ENCODE peak calls at places on chromosomes 6 and 20, in five cellular contexts. F is GM03348, L is frontal cortex, R is ovary, Z is retina. B is an unnamed sample.
A peak's percentile ranks its signal among the peaks of the same experiment; 100 is the strongest.

GRCh38 chr6:154797857-154798256 is 64.6 kb downstream of the SCAF8 start:
- DNase-seq in R (no peak), L (no peak), Z (no peak), F (no peak), B (no peak)

GRCh38 chr6:169654590-169655391 is 47.0 kb downstream of the WDR27 start:
- DNase-seq in L (no peak), Z (peak; percentile 90), F (no peak), R (no peak), B (no peak)

GRCh38 chr20:50724851-50725721 is 6.3 kb upstream of the PARD6B start:
- DNase-seq in F (peak; percentile 93), R (peak; percentile 83), Z (no peak), L (peak; percentile 24), B (no peak)

GRCh38 chr6:118523216-118523615 is 24.9 kb upstream of the PLN start:
- DNase-seq in F (no peak), Z (no peak), R (no peak), L (no peak), B (no peak)

GRCh38 chr6:73514746-73515110 is 6.1 kb downstream of the EEF1A1 start:
- DNase-seq in Z (no peak), R (no peak), F (no peak), L (no peak), B (no peak)

GRCh38 chr6:24743265-24743943 is 24.4 kb upstream of the C6orf62 start:
- DNase-seq in R (no peak), Z (no peak), F (peak; percentile 77), L (no peak), B (no peak)

GRCh38 chr6:33707771-33708170 is 3.7 kb downstream of the UQCC2 start:
- DNase-seq in Z (no peak), L (no peak), F (no peak), R (no peak), B (no peak)

GRCh38 chr6:88780714-88781389 is 182.6 kb downstream of the RNGTT start:
- DNase-seq in L (peak; percentile 1), Z (peak; percentile 72), F (peak; percentile 62), R (peak; percentile 17), B (peak; percentile 59)

GRCh38 chr20:19688031-19688806 is 69.8 kb upstream of the RIN2 start:
- DNase-seq in L (peak; percentile 54), Z (peak; percentile 46), F (peak; percentile 93), R (peak; percentile 58), B (no peak)

GRCh38 chr6:150186129-150186898 is 43.5 kb downstream of the PPP1R14C start:
- DNase-seq in Z (no peak), R (no peak), F (no peak), L (no peak), B (no peak)

GRCh38 chr20:14710941-14711340 is 373.5 kb upstream of the FLRT3 start:
- DNase-seq in F (no peak), L (no peak), Z (no peak), R (no peak), B (no peak)

GRCh38 chr6:32439708-32440214 is at the start of gene HLA-DRA:
- DNase-seq in Z (peak; percentile 72), L (peak; percentile 65), F (peak; percentile 80), R (no peak), B (peak; percentile 20)

GRCh38 chr6:167782698-167783517 is 43.8 kb upstream of the AFDN start:
- DNase-seq in Z (no peak), L (no peak), F (no peak), R (no peak), B (no peak)

GRCh38 chr20:44057698-44058675 is 129.0 kb downstream of the JPH2 start:
- DNase-seq in Z (no peak), L (no peak), R (no peak), F (no peak), B (no peak)

GRCh38 chr6:111096246-111096645 is 8.9 kb downstream of the SLC16A10 start:
- DNase-seq in R (no peak), Z (no peak), L (no peak), F (no peak), B (no peak)

GRCh38 chr20:34709836-34710567 is 5.9 kb downstream of the TP53INP2 start:
- DNase-seq in Z (peak; percentile 95), F (peak; percentile 68), R (no peak), L (peak; percentile 72), B (peak; percentile 43)

GRCh38 chr20:1958426-1958825 is 35.4 kb downstream of the PDYN start:
- DNase-seq in L (no peak), Z (no peak), F (no peak), R (no peak), B (no peak)

GRCh38 chr6:90369024-90369519 is 72.4 kb upstream of the BACH2 start:
- DNase-seq in R (peak; percentile 61), Z (no peak), F (peak; percentile 89), L (peak; percentile 29), B (no peak)

GRCh38 chr6:44002591-44003344 is 124.5 kb downstream of the MRPL14 start:
- DNase-seq in R (peak; percentile 51), F (peak; percentile 66), Z (peak; percentile 88), L (peak; percentile 70), B (peak; percentile 57)

GRCh38 chr6:56401477-56402070 is 154.2 kb upstream of the COL21A1 start:
- DNase-seq in L (no peak), F (no peak), R (no peak), Z (no peak), B (no peak)

GRCh38 chr20:3753501-3754257 is 13.9 kb downstream of the ADISSP start:
- DNase-seq in R (no peak), Z (no peak), F (no peak), L (no peak), B (no peak)

GRCh38 chr6:72624557-72625160 is 2.8 kb downstream of the KCNQ5 start:
- DNase-seq in R (no peak), L (no peak), Z (no peak), F (peak; percentile 39), B (peak; percentile 66)

GRCh38 chr20:17971571-17972013 is 2.8 kb downstream of the MGME1 start:
- DNase-seq in F (peak; percentile 67), Z (peak; percentile 34), R (no peak), L (no peak), B (no peak)

GRCh38 chr20:57455386-57455785 is 64.2 kb downstream of the RBM38 start:
- DNase-seq in L (no peak), Z (no peak), R (no peak), F (no peak), B (no peak)

GRCh38 chr6:75147512-75147911 is 58.3 kb downstream of the COL12A1 start:
- DNase-seq in Z (no peak), L (no peak), F (no peak), R (no peak), B (no peak)

GRCh38 chr6:111880181-111880944 is 7.1 kb upstream of the FYN start:
- DNase-seq in Z (no peak), L (no peak), F (peak; percentile 28), R (no peak), B (no peak)

GRCh38 chr6:41583576-41583975 is 37.4 kb downstream of the FOXP4 start:
- DNase-seq in F (no peak), R (no peak), L (no peak), Z (no peak), B (no peak)

GRCh38 chr6:72911463-72912153 is 289.7 kb downstream of the KCNQ5 start:
- DNase-seq in L (no peak), Z (no peak), F (no peak), R (no peak), B (no peak)

GRCh38 chr20:50278377-50278683 is 87.7 kb downstream of the CEBPB start:
- DNase-seq in Z (no peak), R (no peak), L (no peak), F (no peak), B (no peak)

GRCh38 chr6:35496036-35496850 is 636 bp downstream of the TEAD3 start:
- DNase-seq in L (peak; percentile 65), F (peak; percentile 87), R (peak; percentile 86), Z (peak; percentile 68), B (no peak)

GRCh38 chr6:143678980-143679379 is 1.2 kb downstream of the PHACTR2 start:
- DNase-seq in L (no peak), F (no peak), Z (peak; percentile 20), R (no peak), B (no peak)

GRCh38 chr6:88403486-88403885 is 237.3 kb upstream of the CNR1 start:
- DNase-seq in R (no peak), F (no peak), L (no peak), Z (no peak), B (no peak)

GRCh38 chr6:130306377-130306776 is 59.4 kb upstream of the TMEM200A start:
- DNase-seq in Z (no peak), R (no peak), L (no peak), F (no peak), B (no peak)

GRCh38 chr6:67914419-67914818 is 720.7 kb upstream of the ADGRB3 start:
- DNase-seq in R (no peak), L (no peak), Z (no peak), F (no peak), B (no peak)

B was measured in SK-N-DZ.